ENCODE peak calls at places on chromosomes 11 and 22, in seven cellular contexts. One of them, this sample, is unnamed.

GRCh38 chr22:19420321-19420720 is 11.2 kb downstream of the HIRA start:
- DNase-seq in brain microvascular endothelial cell: no peak
- DNase-seq in Caco-2: no peak
- DNase-seq in foreskin fibroblast: no peak
- DNase-seq in endothelial cell: no peak
- DNase-seq in GM13977: no peak
- DNase-seq in fibroblast of lung: no peak
- DNase-seq in this sample: no peak

GRCh38 chr22:37333724-37334460 is 51.6 kb downstream of the CYTH4 start:
- DNase-seq in brain microvascular endothelial cell: no peak
- DNase-seq in Caco-2: no peak
- DNase-seq in foreskin fibroblast: no peak
- DNase-seq in endothelial cell: no peak
- DNase-seq in GM13977: no peak
- DNase-seq in fibroblast of lung: no peak
- DNase-seq in this sample: no peak

GRCh38 chr11:41116970-41117369 is 342.5 kb downstream of the LRRC4C start:
- DNase-seq in brain microvascular endothelial cell: no peak
- DNase-seq in Caco-2: no peak
- DNase-seq in foreskin fibroblast: no peak
- DNase-seq in endothelial cell: no peak
- DNase-seq in GM13977: no peak
- DNase-seq in fibroblast of lung: no peak
- DNase-seq in this sample: no peak

GRCh38 chr11:44927174-44927661 is 23.5 kb downstream of the TP53I11 start:
- DNase-seq in brain microvascular endothelial cell: peak; percentile 48
- DNase-seq in Caco-2: peak; percentile 65
- DNase-seq in foreskin fibroblast: peak; percentile 49
- DNase-seq in endothelial cell: peak; percentile 78
- DNase-seq in GM13977: peak; percentile 73
- DNase-seq in fibroblast of lung: peak; percentile 70
- DNase-seq in this sample: peak; percentile 65

GRCh38 chr22:49502126-49502826 is 325.4 kb downstream of the BRD1 start:
- DNase-seq in brain microvascular endothelial cell: peak; percentile 7
- DNase-seq in Caco-2: peak; percentile 51
- DNase-seq in foreskin fibroblast: no peak
- DNase-seq in endothelial cell: no peak
- DNase-seq in GM13977: no peak
- DNase-seq in fibroblast of lung: peak; percentile 1
- DNase-seq in this sample: no peak

GRCh38 chr22:48554893-48555552 is 1272.7 kb downstream of the BRD1 start:
- DNase-seq in brain microvascular endothelial cell: no peak
- DNase-seq in Caco-2: no peak
- DNase-seq in foreskin fibroblast: no peak
- DNase-seq in endothelial cell: peak; percentile 33
- DNase-seq in GM13977: no peak
- DNase-seq in fibroblast of lung: no peak
- DNase-seq in this sample: no peak

GRCh38 chr22:20989323-20990138 is 7.4 kb downstream of the LZTR1 start:
- DNase-seq in brain microvascular endothelial cell: no peak
- DNase-seq in Caco-2: no peak
- DNase-seq in foreskin fibroblast: no peak
- DNase-seq in endothelial cell: no peak
- DNase-seq in GM13977: no peak
- DNase-seq in fibroblast of lung: no peak
- DNase-seq in this sample: no peak

GRCh38 chr11:76799061-76799804 is 16.1 kb downstream of the TSKU start:
- DNase-seq in brain microvascular endothelial cell: peak; percentile 47
- DNase-seq in Caco-2: no peak
- DNase-seq in foreskin fibroblast: peak; percentile 51
- DNase-seq in endothelial cell: peak; percentile 92
- DNase-seq in GM13977: peak; percentile 91
- DNase-seq in fibroblast of lung: peak; percentile 81
- DNase-seq in this sample: peak; percentile 84

GRCh38 chr22:19438286-19438685 is 5.9 kb downstream of the MRPL40 start:
- DNase-seq in brain microvascular endothelial cell: no peak
- DNase-seq in Caco-2: no peak
- DNase-seq in foreskin fibroblast: no peak
- DNase-seq in endothelial cell: no peak
- DNase-seq in GM13977: no peak
- DNase-seq in fibroblast of lung: no peak
- DNase-seq in this sample: no peak

GRCh38 chr11:606245-606644 is 9.5 kb downstream of the IRF7 start:
- DNase-seq in brain microvascular endothelial cell: no peak
- DNase-seq in Caco-2: no peak
- DNase-seq in foreskin fibroblast: no peak
- DNase-seq in endothelial cell: no peak
- DNase-seq in GM13977: no peak
- DNase-seq in fibroblast of lung: peak; percentile 54
- DNase-seq in this sample: no peak

GRCh38 chr22:34761111-34761510 is 304.8 kb upstream of the ISX start:
- DNase-seq in brain microvascular endothelial cell: no peak
- DNase-seq in Caco-2: no peak
- DNase-seq in foreskin fibroblast: no peak
- DNase-seq in endothelial cell: no peak
- DNase-seq in GM13977: no peak
- DNase-seq in fibroblast of lung: no peak
- DNase-seq in this sample: no peak

GRCh38 chr11:75450826-75451783 is 18.1 kb upstream of the KLHL35 start:
- DNase-seq in brain microvascular endothelial cell: no peak
- DNase-seq in Caco-2: no peak
- DNase-seq in foreskin fibroblast: no peak
- DNase-seq in endothelial cell: peak; percentile 65
- DNase-seq in GM13977: peak; percentile 48
- DNase-seq in fibroblast of lung: no peak
- DNase-seq in this sample: peak; percentile 60

GRCh38 chr11:80816966-80817365 is 1376.1 kb upstream of the TENM4 start:
- DNase-seq in brain microvascular endothelial cell: no peak
- DNase-seq in Caco-2: no peak
- DNase-seq in foreskin fibroblast: no peak
- DNase-seq in endothelial cell: no peak
- DNase-seq in GM13977: no peak
- DNase-seq in fibroblast of lung: no peak
- DNase-seq in this sample: no peak

GRCh38 chr11:68825603-68826002 is 16.1 kb downstream of the CPT1A start:
- DNase-seq in brain microvascular endothelial cell: no peak
- DNase-seq in Caco-2: peak; percentile 68
- DNase-seq in foreskin fibroblast: no peak
- DNase-seq in endothelial cell: no peak
- DNase-seq in GM13977: no peak
- DNase-seq in fibroblast of lung: no peak
- DNase-seq in this sample: peak; percentile 79
- TF ChIP-seq CTCF in brain microvascular endothelial cell: peak; percentile 22
- TF ChIP-seq CTCF in Caco-2: peak; percentile 72
- TF ChIP-seq CTCF in foreskin fibroblast: no peak
- TF ChIP-seq CTCF in endothelial cell: no peak
- TF ChIP-seq CTCF in GM13977: peak; percentile 39
- TF ChIP-seq CTCF in fibroblast of lung: no peak
- TF ChIP-seq CTCF in this sample: no peak

GRCh38 chr22:30865656-30866055 is 102.9 kb downstream of the MORC2 start:
- DNase-seq in brain microvascular endothelial cell: no peak
- DNase-seq in Caco-2: peak; percentile 10
- DNase-seq in foreskin fibroblast: no peak
- DNase-seq in endothelial cell: no peak
- DNase-seq in GM13977: no peak
- DNase-seq in fibroblast of lung: no peak
- DNase-seq in this sample: no peak

GRCh38 chr22:30861688-30862552 is 106.7 kb downstream of the MORC2 start:
- DNase-seq in brain microvascular endothelial cell: no peak
- DNase-seq in Caco-2: no peak
- DNase-seq in foreskin fibroblast: no peak
- DNase-seq in endothelial cell: peak; percentile 4
- DNase-seq in GM13977: peak; percentile 7
- DNase-seq in fibroblast of lung: no peak
- DNase-seq in this sample: no peak

GRCh38 chr22:30861131-30861530 is 107.4 kb downstream of the MORC2 start:
- DNase-seq in brain microvascular endothelial cell: no peak
- DNase-seq in Caco-2: no peak
- DNase-seq in foreskin fibroblast: no peak
- DNase-seq in endothelial cell: no peak
- DNase-seq in GM13977: peak; percentile 6
- DNase-seq in fibroblast of lung: no peak
- DNase-seq in this sample: no peak

GRCh38 chr22:30864441-30865420 is 103.8 kb downstream of the MORC2 start:
- DNase-seq in brain microvascular endothelial cell: no peak
- DNase-seq in Caco-2: peak; percentile 18
- DNase-seq in foreskin fibroblast: no peak
- DNase-seq in endothelial cell: no peak
- DNase-seq in GM13977: no peak
- DNase-seq in fibroblast of lung: no peak
- DNase-seq in this sample: no peak

GRCh38 chr22:30863161-30863833 is 105.3 kb downstream of the MORC2 start:
- DNase-seq in brain microvascular endothelial cell: no peak
- DNase-seq in Caco-2: peak; percentile 48
- DNase-seq in foreskin fibroblast: no peak
- DNase-seq in endothelial cell: no peak
- DNase-seq in GM13977: no peak
- DNase-seq in fibroblast of lung: no peak
- DNase-seq in this sample: no peak
- TF ChIP-seq CTCF in brain microvascular endothelial cell: peak; percentile 8
- TF ChIP-seq CTCF in Caco-2: no peak
- TF ChIP-seq CTCF in foreskin fibroblast: no peak
- TF ChIP-seq CTCF in endothelial cell: no peak
- TF ChIP-seq CTCF in GM13977: no peak
- TF ChIP-seq CTCF in fibroblast of lung: no peak
- TF ChIP-seq CTCF in this sample: no peak

GRCh38 chr11:64224891-64225607 is 937 bp downstream of the TRPT1 start:
- DNase-seq in brain microvascular endothelial cell: no peak
- DNase-seq in Caco-2: peak; percentile 45
- DNase-seq in foreskin fibroblast: no peak
- DNase-seq in endothelial cell: no peak
- DNase-seq in GM13977: no peak
- DNase-seq in fibroblast of lung: no peak
- DNase-seq in this sample: no peak

GRCh38 chr11:64225608-64226506 is at the start of the genes NUDT22 and TRPT1:
- DNase-seq in brain microvascular endothelial cell: peak; percentile 60
- DNase-seq in Caco-2: peak; percentile 82
- DNase-seq in foreskin fibroblast: peak; percentile 74
- DNase-seq in endothelial cell: peak; percentile 86
- DNase-seq in GM13977: peak; percentile 95
- DNase-seq in fibroblast of lung: peak; percentile 71
- DNase-seq in this sample: peak; percentile 94

GRCh38 chr11:64227405-64227956 is 1.4 kb downstream of the NUDT22 start:
- DNase-seq in brain microvascular endothelial cell: no peak
- DNase-seq in Caco-2: no peak
- DNase-seq in foreskin fibroblast: no peak
- DNase-seq in endothelial cell: no peak
- DNase-seq in GM13977: no peak
- DNase-seq in fibroblast of lung: no peak
- DNase-seq in this sample: no peak

GRCh38 chr11:64224151-64224890 is 1.7 kb downstream of the TRPT1 start:
- DNase-seq in brain microvascular endothelial cell: no peak
- DNase-seq in Caco-2: peak; percentile 40
- DNase-seq in foreskin fibroblast: no peak
- DNase-seq in endothelial cell: no peak
- DNase-seq in GM13977: no peak
- DNase-seq in fibroblast of lung: no peak
- DNase-seq in this sample: no peak

DNA sequence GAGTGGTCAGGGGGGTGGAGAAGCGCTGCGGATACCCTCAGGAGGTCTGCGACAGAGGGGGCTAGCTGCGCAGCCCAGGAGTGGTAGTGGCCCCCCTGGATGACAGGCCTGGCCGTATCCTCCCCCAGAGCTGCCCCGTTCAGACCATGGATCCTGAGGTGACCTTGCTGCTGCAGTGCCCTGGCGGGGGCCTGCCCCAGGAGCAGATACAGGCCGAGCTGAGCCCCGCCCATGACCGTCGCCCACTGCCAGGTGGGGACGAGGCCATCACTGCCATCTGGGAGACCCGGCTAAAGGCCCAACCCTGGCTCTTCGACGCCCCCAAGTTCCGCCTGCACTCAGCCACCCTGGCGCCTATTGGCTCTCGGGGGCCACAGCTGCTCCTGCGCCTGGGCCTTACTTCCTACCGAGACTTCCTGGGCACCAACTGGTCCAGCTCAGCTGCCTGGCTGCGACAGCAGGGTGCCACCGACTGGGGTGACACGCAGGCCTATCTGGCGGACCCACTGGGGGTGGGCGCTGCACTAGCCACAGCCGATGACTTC is 505 bp downstream of the NUDT22 start:
- DNase-seq in brain microvascular endothelial cell: no peak
- DNase-seq in Caco-2: peak; percentile 48
- DNase-seq in foreskin fibroblast: no peak
- DNase-seq in endothelial cell: no peak
- DNase-seq in GM13977: peak; percentile 85
- DNase-seq in fibroblast of lung: no peak
- DNase-seq in this sample: peak; percentile 85
- TF ChIP-seq CTCF in brain microvascular endothelial cell: no peak
- TF ChIP-seq CTCF in Caco-2: no peak
- TF ChIP-seq CTCF in foreskin fibroblast: peak; percentile 1
- TF ChIP-seq CTCF in endothelial cell: no peak
- TF ChIP-seq CTCF in GM13977: peak; percentile 1
- TF ChIP-seq CTCF in fibroblast of lung: no peak
- TF ChIP-seq CTCF in this sample: no peak

GRCh38 chr11:86955674-86956522 is 703 bp upstream of the FZD4 start:
- DNase-seq in brain microvascular endothelial cell: peak; percentile 60
- DNase-seq in Caco-2: peak; percentile 95
- DNase-seq in foreskin fibroblast: peak; percentile 59
- DNase-seq in endothelial cell: peak; percentile 90
- DNase-seq in GM13977: peak; percentile 82
- DNase-seq in fibroblast of lung: peak; percentile 66
- DNase-seq in this sample: peak; percentile 43

GRCh38 chr11:86952933-86953637 is 2.1 kb downstream of the FZD4 start:
- DNase-seq in brain microvascular endothelial cell: peak; percentile 20
- DNase-seq in Caco-2: no peak
- DNase-seq in foreskin fibroblast: no peak
- DNase-seq in endothelial cell: no peak
- DNase-seq in GM13977: no peak
- DNase-seq in fibroblast of lung: peak; percentile 51
- DNase-seq in this sample: no peak

GRCh38 chr11:86954288-86955110 is 696 bp downstream of the FZD4 start:
- DNase-seq in brain microvascular endothelial cell: no peak
- DNase-seq in Caco-2: no peak
- DNase-seq in foreskin fibroblast: no peak
- DNase-seq in endothelial cell: peak; percentile 35
- DNase-seq in GM13977: no peak
- DNase-seq in fibroblast of lung: no peak
- DNase-seq in this sample: peak; percentile 3

GRCh38 chr11:86952221-86952875 is 2.8 kb downstream of the FZD4 start:
- DNase-seq in brain microvascular endothelial cell: no peak
- DNase-seq in Caco-2: no peak
- DNase-seq in foreskin fibroblast: no peak
- DNase-seq in endothelial cell: no peak
- DNase-seq in GM13977: no peak
- DNase-seq in fibroblast of lung: no peak
- DNase-seq in this sample: no peak

DNA sequence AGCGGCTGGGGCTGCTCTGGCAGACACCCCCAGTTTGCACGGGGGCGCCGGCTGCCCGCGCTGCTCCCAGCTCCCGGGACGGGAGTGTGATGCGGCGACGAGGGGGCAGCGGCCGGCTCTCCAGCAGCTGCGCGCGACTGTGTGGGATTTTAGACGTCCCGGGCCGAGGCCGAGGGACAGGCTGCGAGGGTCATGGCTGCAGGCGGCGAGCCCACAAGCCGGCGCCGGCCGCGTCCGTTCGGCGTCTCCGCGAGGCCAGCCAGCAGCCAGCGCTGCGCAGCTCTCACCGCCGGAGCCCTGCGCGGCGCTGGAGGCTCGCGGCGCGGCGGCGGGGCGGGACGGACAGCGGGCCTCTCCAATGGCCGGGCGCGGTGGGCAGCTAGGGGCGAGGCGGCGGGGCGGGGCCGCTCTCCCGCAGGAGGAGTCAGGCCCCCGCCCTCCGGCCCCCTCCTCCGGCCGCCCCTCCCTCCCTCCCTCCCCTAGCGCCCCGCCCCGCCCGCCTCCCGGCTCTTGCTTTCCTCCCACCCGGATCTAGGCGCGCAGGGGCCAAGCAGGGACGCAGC is at the start of gene FZD4:
- DNase-seq in brain microvascular endothelial cell: peak; percentile 75
- DNase-seq in Caco-2: peak; percentile 96
- DNase-seq in foreskin fibroblast: peak; percentile 89
- DNase-seq in endothelial cell: peak; percentile 94
- DNase-seq in GM13977: peak; percentile 95
- DNase-seq in fibroblast of lung: peak; percentile 82
- DNase-seq in this sample: peak; percentile 62
- TF ChIP-seq CTCF in brain microvascular endothelial cell: no peak
- TF ChIP-seq CTCF in Caco-2: peak; percentile 10
- TF ChIP-seq CTCF in foreskin fibroblast: no peak
- TF ChIP-seq CTCF in endothelial cell: no peak
- TF ChIP-seq CTCF in GM13977: no peak
- TF ChIP-seq CTCF in fibroblast of lung: no peak
- TF ChIP-seq CTCF in this sample: no peak

This sample was measured in activated CD8-positive, alpha-beta T cell treated with anti-CD3 and anti-CD28 coated beads for 36 hours.